ENCODE peak calls at places on chromosome 7, in six cellular contexts. Y is CD8-positive, alpha-beta T cell; K is SK-N-SH; Z is transverse colon; P is cardiac muscle cell; T is spleen. I is an unnamed sample.

GRCh38 chr7:64799-65430 is 127.5 kb upstream of the FAM20C start:
- DNase-seq in Y (no peak), K (no peak), Z (no peak), P (no peak), T (peak; percentile 47), I (no peak)

GRCh38 chr7:78769551-78770101 is 683.8 kb downstream of the MAGI2 start:
- DNase-seq in Y (no peak), K (peak; percentile 22), Z (no peak), P (no peak), T (no peak), I (peak; percentile 52)

GRCh38 chr7:147240468-147240867 is 1123.9 kb downstream of the CNTNAP2 start:
- DNase-seq in Y (no peak), K (no peak), Z (no peak), P (no peak), T (no peak), I (no peak)

GRCh38 chr7:129501760-129502707 is at the start of gene SMKR1:
- DNase-seq in Y (peak; percentile 93), K (peak; percentile 99), Z (peak; percentile 88), P (peak; percentile 75), T (peak; percentile 98), I (peak; percentile 83)

GRCh38 chr7:141201145-141201885 is 127.5 kb downstream of the TMEM178B start:
- DNase-seq in Y (no peak), K (no peak), Z (no peak), P (no peak), T (no peak), I (no peak)

GRCh38 chr7:55409474-55410225 is 44.5 kb downstream of the LANCL2 start:
- DNase-seq in Y (no peak), K (peak; percentile 54), Z (no peak), P (no peak), T (no peak), I (no peak)

GRCh38 chr7:95209276-95209675 is 115.1 kb downstream of the PON1 start:
- DNase-seq in Y (no peak), K (no peak), Z (no peak), P (no peak), T (no peak), I (no peak)

GRCh38 chr7:27191716-27192545 is 6.9 kb upstream of the HOXA11 start:
- DNase-seq in Y (no peak), K (no peak), Z (peak; percentile 48), P (no peak), T (no peak), I (peak; percentile 82)

GRCh38 chr7:33399528-33400213 is 270.3 kb downstream of the BBS9 start:
- DNase-seq in Y (no peak), K (peak; percentile 40), Z (no peak), P (no peak), T (no peak), I (no peak)

GRCh38 chr7:98038731-98039130 is 48.7 kb upstream of the OCM2 start:
- DNase-seq in Y (no peak), K (no peak), Z (no peak), P (no peak), T (no peak), I (no peak)

GRCh38 chr7:17298840-17299476 is 506 bp downstream of the AHR start:
- DNase-seq in Y (peak; percentile 54), K (peak; percentile 35), Z (peak; percentile 56), P (peak; percentile 48), T (peak; percentile 92), I (peak; percentile 86)

GRCh38 chr7:40836218-40836617 is 701.4 kb downstream of the SUGCT start:
- DNase-seq in Y (no peak), K (no peak), Z (no peak), P (no peak), T (no peak), I (no peak)

GRCh38 chr7:44398506-44398905 is 73.1 kb upstream of the CAMK2B start:
- DNase-seq in Y (no peak), K (no peak), Z (no peak), P (peak; percentile 22), T (no peak), I (peak; percentile 30)

GRCh38 chr7:104415700-104416099 is 87.3 kb downstream of the LHFPL3 start:
- DNase-seq in Y (no peak), K (no peak), Z (no peak), P (no peak), T (no peak), I (no peak)

GRCh38 chr7:24821045-24821853 is 64.0 kb upstream of the GSDME start:
- DNase-seq in Y (peak; percentile 75), K (no peak), Z (peak; percentile 84), P (peak; percentile 82), T (peak; percentile 92), I (no peak)
- TF ChIP-seq CTCF in Y (no peak), K (peak; percentile 52), Z (peak; percentile 86), P (peak; percentile 36), T (peak; percentile 17), I (no peak)

GRCh38 chr7:135154734-135155133 is 6.9 kb downstream of the TMEM140 start:
- DNase-seq in Y (no peak), K (no peak), Z (no peak), P (no peak), T (no peak), I (no peak)

GRCh38 chr7:135156290-135156689 is 8.4 kb downstream of the TMEM140 start:
- DNase-seq in Y (no peak), K (no peak), Z (no peak), P (no peak), T (no peak), I (no peak)

GRCh38 chr7:135150072-135150782 is 2.4 kb downstream of the TMEM140 start:
- DNase-seq in Y (no peak), K (no peak), Z (no peak), P (no peak), T (no peak), I (no peak)

GRCh38 chr7:135151162-135151932 is 3.5 kb downstream of the TMEM140 start:
- DNase-seq in Y (no peak), K (no peak), Z (no peak), P (no peak), T (no peak), I (no peak)

GRCh38 chr7:135152447-135152846 is 4.6 kb downstream of the TMEM140 start:
- DNase-seq in Y (no peak), K (no peak), Z (no peak), P (no peak), T (no peak), I (no peak)
- H3K27ac ChIP-seq in Y (no peak overlapping the region), K (no peak overlapping the region), Z (no peak overlapping the region), P (no peak overlapping the region), T (peak overlapping the region; percentile 95), I (no peak overlapping the region)

GRCh38 chr7:155362380-155363145 is 64.9 kb downstream of the INSIG1 start:
- DNase-seq in Y (no peak), K (no peak), Z (no peak), P (no peak), T (no peak), I (no peak)
- H3K27me3 ChIP-seq in Y (no peaks in the 10 kb centered on the region), K (peaks cover 73% of the 10 kb centered on the region), Z (peaks cover 77% of the 10 kb centered on the region), P (peaks cover 47% of the 10 kb centered on the region), T (no peaks in the 10 kb centered on the region), I (peaks cover 70% of the 10 kb centered on the region)

DNA sequence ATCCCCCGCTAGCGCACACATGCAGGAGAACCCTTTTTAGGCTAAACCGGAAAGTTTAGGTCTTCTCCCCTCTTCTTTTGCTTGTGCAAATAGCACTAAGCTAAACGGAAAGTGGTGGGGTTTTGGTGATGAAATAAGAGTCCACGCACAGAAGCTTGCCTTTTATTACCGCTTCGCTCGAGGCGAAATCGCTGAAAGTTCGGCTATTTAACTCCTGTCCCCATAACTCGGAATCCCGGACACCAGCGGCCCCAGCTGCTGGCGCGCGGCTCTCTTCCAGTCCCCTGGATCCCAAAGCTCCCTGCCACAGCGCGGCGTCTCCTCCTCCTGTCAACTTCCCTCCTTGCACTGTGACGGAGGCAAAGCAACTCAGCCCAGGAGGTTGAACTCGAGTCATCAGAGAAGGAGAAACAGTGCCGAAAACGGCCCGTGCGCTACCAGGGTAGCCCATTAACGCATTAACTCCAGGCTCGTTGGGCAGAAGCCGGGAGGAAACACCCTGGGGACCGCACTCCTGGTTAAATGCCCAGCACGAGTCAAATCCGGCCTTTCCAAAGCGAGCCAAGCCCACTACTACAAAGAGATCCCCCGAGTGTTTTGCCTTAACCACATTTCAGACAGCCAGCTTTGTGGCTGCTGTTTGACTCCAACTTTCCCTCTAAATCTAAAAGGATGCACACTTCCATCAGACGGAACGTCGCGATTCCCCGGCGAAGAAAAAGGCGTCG is 1.3 kb downstream of the SEMA3D start:
- DNase-seq in Y (no peak), K (peak; percentile 58), Z (peak; percentile 9), P (peak; percentile 71), T (peak; percentile 79), I (peak; percentile 86)
- TF ChIP-seq CTCF in Y (no peak), K (peak; percentile 45), Z (no peak), P (peak; percentile 19), T (no peak), I (no peak)

GRCh38 chr7:7434379-7434778 is 101.3 kb downstream of the COL28A1 start:
- DNase-seq in Y (no peak), K (no peak), Z (no peak), P (no peak), T (no peak), I (no peak)

GRCh38 chr7:7432979-7433378 is 102.7 kb downstream of the COL28A1 start:
- DNase-seq in Y (no peak), K (no peak), Z (no peak), P (no peak), T (no peak), I (no peak)

GRCh38 chr7:7435978-7436377 is 99.7 kb downstream of the COL28A1 start:
- DNase-seq in Y (no peak), K (no peak), Z (no peak), P (no peak), T (no peak), I (no peak)

GRCh38 chr7:7428806-7429205 is 106.9 kb downstream of the COL28A1 start:
- DNase-seq in Y (no peak), K (no peak), Z (no peak), P (peak; percentile 19), T (no peak), I (no peak)

DNA sequence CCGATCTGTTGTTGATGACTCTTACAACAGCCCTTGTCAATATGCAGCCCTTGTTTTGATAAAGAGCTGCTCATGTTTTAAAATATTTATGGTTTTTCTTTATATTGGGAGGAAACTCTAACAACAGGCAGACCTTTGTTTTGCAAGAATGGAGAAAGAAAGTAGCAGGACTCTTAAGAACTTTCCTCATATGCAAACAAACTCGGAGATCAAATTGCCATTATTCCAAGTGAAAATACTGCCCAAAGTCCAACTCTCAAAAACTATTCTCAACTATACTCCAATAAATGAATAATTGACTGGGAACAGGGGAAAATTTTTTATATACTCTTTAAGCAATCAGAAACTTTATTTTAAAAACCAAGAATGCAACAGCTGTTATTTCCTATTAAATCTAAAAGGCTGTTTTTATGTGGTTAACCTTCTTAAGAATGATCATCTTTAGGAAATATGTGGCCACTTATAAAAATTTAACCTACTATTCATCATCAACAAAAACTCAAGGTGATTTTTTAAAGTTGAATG is 101.9 kb downstream of the COL28A1 start:
- DNase-seq in Y (no peak), K (no peak), Z (no peak), P (no peak), T (no peak), I (no peak)
- H3K27ac ChIP-seq in Y (no peak overlapping the region), K (no peak overlapping the region), Z (no peak overlapping the region), P (no peak overlapping the region), T (no peak overlapping the region), I (no peak overlapping the region)

DNA sequence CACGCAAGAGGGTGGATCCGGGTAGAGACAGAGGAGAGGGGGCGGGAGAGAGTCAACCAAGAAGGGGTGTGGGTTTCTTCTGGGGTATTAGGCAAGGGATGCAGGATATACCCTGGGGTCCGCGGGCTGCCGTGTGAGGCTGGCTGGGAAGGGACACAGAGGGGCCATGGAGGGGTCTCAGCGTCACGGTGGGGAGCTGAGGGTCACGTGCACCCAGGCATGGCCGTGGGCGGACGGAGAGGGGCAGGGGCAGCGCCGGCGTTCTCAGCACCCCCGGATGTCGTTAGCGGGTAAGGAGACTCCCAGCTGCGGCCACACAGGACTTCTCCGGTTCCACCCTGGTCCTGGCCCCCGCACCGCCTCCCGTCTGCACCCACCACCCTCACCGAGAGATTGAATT is 70.3 kb downstream of the MICALL2 start:
- DNase-seq in Y (no peak), K (peak; percentile 53), Z (no peak), P (no peak), T (no peak), I (no peak)
- H3K27me3 ChIP-seq in Y (no peaks in the 10 kb centered on the region), K (peaks cover 97% of the 10 kb centered on the region), Z (peaks cover 54% of the 10 kb centered on the region), P (no peaks in the 10 kb centered on the region), T (no peaks in the 10 kb centered on the region), I (no peaks in the 10 kb centered on the region)

I was measured in endodermal cell.